ENCODE peak calls at places on chromosomes 2 and 18, in five cellular contexts. Y, L, J, Z and R are unnamed samples.

GRCh38 chr18:9062418-9062751 is 40.1 kb upstream of the NDUFV2 start:
- DNase-seq in Y (no peak), J (no peak), Z (no peak), L (no peak), R (no peak)

GRCh38 chr2:16005819-16006536 is 65.6 kb downstream of the MYCN start:
- DNase-seq in L (no peak), Z (peak), J (peak), Y (no peak), R (no peak)

GRCh38 chr18:48090702-48091101 is 160.2 kb upstream of the SMAD2 start:
- DNase-seq in Z (no peak), Y (no peak), L (no peak), J (no peak), R (no peak)

GRCh38 chr2:28239152-28239551 is 153.5 kb upstream of the FOSL2 start:
- DNase-seq in Y (no peak), L (no peak), Z (no peak), J (no peak), R (no peak)

GRCh38 chr2:151782378-151783132 is 45.7 kb downstream of the ARL5A start:
- DNase-seq in L (no peak), Z (no peak), J (no peak), Y (no peak), R (no peak)

GRCh38 chr2:217849154-217849553 is 153.6 kb downstream of the TNS1 start:
- DNase-seq in Z (no peak), L (no peak), Y (no peak), J (peak), R (no peak)

GRCh38 chr2:145287686-145288085 is 767.8 kb upstream of the ZEB2 start:
- DNase-seq in Z (no peak), Y (no peak), J (no peak), L (no peak), R (no peak)

GRCh38 chr2:201448701-201449100 is 2.6 kb downstream of the TRAK2 start:
- DNase-seq in J (peak), Z (no peak), L (no peak), Y (no peak), R (no peak)

GRCh38 chr2:135473567-135473966 is 57.5 kb downstream of the ZRANB3 start:
- DNase-seq in L (no peak), Y (peak), J (no peak), Z (no peak), R (peak)

GRCh38 chr2:109162999-109163398 is 34.0 kb downstream of the SH3RF3 start:
- DNase-seq in Z (no peak), J (no peak), L (no peak), Y (peak), R (no peak)

GRCh38 chr2:238864207-238865014 is 16.5 kb downstream of the TWIST2 start:
- DNase-seq in Y (no peak), L (no peak), Z (peak), J (peak), R (peak)

GRCh38 chr2:43358688-43359201 is 132.3 kb upstream of the ZFP36L2 start:
- DNase-seq in Y (no peak), Z (no peak), J (no peak), L (no peak), R (no peak)

GRCh38 chr18:32730620-32731021 is 42.2 kb downstream of the KLHL14 start:
- DNase-seq in Y (no peak), J (peak), L (no peak), Z (peak), R (peak)

GRCh38 chr2:197804049-197804757 is at the start of gene PLCL1:
- DNase-seq in L (peak), Z (peak), J (peak), Y (peak), R (peak)

GRCh38 chr2:1693723-1694122 is 50.6 kb downstream of the PXDN start:
- DNase-seq in L (no peak), J (no peak), Z (no peak), Y (no peak), R (no peak)

GRCh38 chr2:176642074-176642473 is 372.8 kb downstream of the MTX2 start:
- DNase-seq in Y (no peak), L (no peak), J (peak), Z (peak), R (peak)

GRCh38 chr2:20350105-20350712 is 435 bp downstream of the PUM2 start:
- DNase-seq in J (peak), Z (peak), L (peak), Y (peak), R (no peak)

GRCh38 chr18:60146220-60146960 is 226.2 kb downstream of the MC4R start:
- DNase-seq in J (no peak), L (no peak), Z (no peak), Y (no peak), R (no peak)

GRCh38 chr2:27735263-27735904 is 36.1 kb upstream of the MRPL33 start:
- DNase-seq in Y (peak), J (peak), L (peak), Z (peak), R (peak)

GRCh38 chr18:55113800-55114199 is 154.5 kb upstream of the CCDC68 start:
- DNase-seq in J (no peak), Y (no peak), Z (no peak), L (no peak), R (no peak)

GRCh38 chr2:32647180-32647651 is 19.4 kb downstream of the TTC27 start:
- DNase-seq in Y (no peak), Z (no peak), J (peak), L (no peak), R (no peak)

GRCh38 chr2:98749053-98749450 is 18.1 kb upstream of the MGAT4A start:
- DNase-seq in J (peak), Y (peak), L (no peak), Z (no peak), R (no peak)

GRCh38 chr2:11133936-11134320 is 21.3 kb upstream of the SLC66A3 start:
- DNase-seq in Y (no peak), L (no peak), Z (no peak), J (no peak), R (no peak)

GRCh38 chr18:59620381-59620780 is 76.8 kb downstream of the CCBE1 start:
- DNase-seq in J (peak), L (no peak), Z (no peak), Y (no peak), R (no peak)

GRCh38 chr18:50158866-50159653 is 35.9 kb downstream of the MYO5B start:
- DNase-seq in J (peak), L (no peak), Z (peak), Y (no peak), R (no peak)

GRCh38 chr18:33581816-33582215 is 3.8 kb downstream of the ASXL3 start:
- DNase-seq in L (no peak), Y (peak), Z (no peak), J (no peak), R (no peak)